ENCODE peak calls at places on chromosomes 11 and 22, in five cellular contexts. Z is psoas muscle, Q is testis, A is OCI-LY7, V is suprapubic skin. P is an unnamed sample.

GRCh38 chr11:16612801-16613400 is 125.5 kb upstream of the C11orf58 start:
- DNase-seq in Q (no peak), V (peak; percentile 49), A (no peak), Z (no peak), P (no peak)

GRCh38 chr11:125514336-125515101 is 18.5 kb upstream of the FEZ1 start:
- DNase-seq in A (peak; percentile 40), Q (no peak), V (no peak), Z (no peak), P (peak; percentile 27)

GRCh38 chr11:76443254-76443935 is 1.4 kb upstream of the EMSY start:
- DNase-seq in V (no peak), Z (no peak), Q (no peak), A (no peak), P (peak; percentile 30)

GRCh38 chr11:134439181-134439580 is 27.1 kb upstream of the B3GAT1 start:
- DNase-seq in Z (no peak), A (no peak), V (no peak), Q (no peak), P (peak; percentile 56)

GRCh38 chr11:62931501-62932278 is 10.5 kb upstream of the CHRM1 start:
- DNase-seq in Q (no peak), A (no peak), V (no peak), Z (no peak), P (peak; percentile 31)

GRCh38 chr11:116641561-116642045 is 131.2 kb downstream of the BUD13 start:
- DNase-seq in V (no peak), Q (peak; percentile 65), Z (peak; percentile 22), A (peak; percentile 29), P (peak; percentile 58)

GRCh38 chr11:93209476-93209875 is 11.7 kb upstream of the SLC36A4 start:
- DNase-seq in A (no peak), Q (no peak), Z (no peak), V (no peak), P (no peak)

GRCh38 chr11:47186076-47186936 is at the start of gene PACSIN3:
- DNase-seq in V (no peak), A (no peak), Z (peak; percentile 74), Q (no peak), P (no peak)

GRCh38 chr22:42363851-42364250 is 68.4 kb downstream of the NFAM1 start:
- DNase-seq in Q (no peak), A (no peak), Z (no peak), V (no peak), P (no peak)

GRCh38 chr11:34537636-34538035 is 24.0 kb upstream of the ELF5 start:
- DNase-seq in A (no peak), V (no peak), Q (no peak), Z (no peak), P (no peak)

GRCh38 chr22:50683994-50684371 is 11.4 kb downstream of the SHANK3 start:
- DNase-seq in V (no peak), Z (no peak), Q (peak; percentile 12), A (no peak), P (no peak)

GRCh38 chr11:70073188-70073817 is 4.8 kb upstream of the ANO1 start:
- DNase-seq in A (no peak), V (no peak), Z (no peak), Q (no peak), P (no peak)

GRCh38 chr22:26485013-26485412 is 1.3 kb downstream of the SRRD start:
- DNase-seq in V (no peak), Q (no peak), A (no peak), Z (no peak), P (no peak)

GRCh38 chr22:27575348-27575747 is 226.2 kb downstream of the MN1 start:
- DNase-seq in A (no peak), Q (no peak), Z (no peak), V (no peak), P (no peak)

GRCh38 chr11:67404515-67405195 is 772 bp downstream of the TBC1D10C start:
- DNase-seq in Z (no peak), V (no peak), A (no peak), Q (no peak), P (peak; percentile 36)
- H3K27ac ChIP-seq in Z (no peak overlapping the region), V (no peak overlapping the region), A (peak overlapping the region; percentile 97), Q (no peak overlapping the region), P (peak overlapping the region; percentile 60)

DNA sequence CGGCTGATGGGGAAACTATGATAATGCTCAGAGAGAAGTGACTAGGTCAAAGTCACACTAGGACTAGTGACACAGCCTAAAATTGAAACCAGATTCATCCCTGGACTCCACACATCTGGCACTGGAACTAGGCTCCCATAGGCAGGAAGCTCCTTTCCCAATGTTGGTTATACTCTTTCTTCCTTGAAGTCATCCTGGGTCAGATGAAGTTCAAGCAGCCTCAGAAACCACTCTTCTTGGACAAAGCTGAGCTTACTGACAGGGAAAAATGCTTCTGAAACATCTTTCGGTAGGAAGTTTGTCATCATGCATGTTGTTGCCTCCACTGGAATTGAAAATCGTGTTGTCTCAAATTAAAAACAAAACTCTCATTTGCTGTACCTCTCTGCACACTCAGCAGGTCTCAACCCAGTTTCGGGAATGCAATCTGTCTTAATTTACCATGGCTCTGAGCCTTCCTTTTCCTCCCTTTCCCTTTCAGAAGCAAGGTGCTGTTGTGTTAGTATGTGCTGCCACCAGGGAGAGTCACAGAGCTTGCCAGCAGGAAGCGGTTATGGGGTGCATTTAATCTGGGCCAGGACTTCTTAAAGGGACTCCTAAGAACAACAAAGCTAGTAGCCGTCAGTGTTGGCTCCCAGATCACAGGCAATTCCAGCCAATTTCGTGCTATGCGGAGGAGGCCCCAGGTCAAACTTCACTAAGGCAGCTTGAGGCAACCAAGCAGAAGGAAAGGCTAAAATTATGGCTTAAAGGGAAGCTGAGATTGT is 384.8 kb downstream of the TENM4 start:
- DNase-seq in Q (no peak), V (no peak), A (no peak), Z (peak; percentile 34), P (no peak)
- H3K4me1 ChIP-seq in Q (no peaks in the 10 kb centered on the region), V (peaks cover 5% of the 10 kb centered on the region), A (no peaks in the 10 kb centered on the region), Z (no peaks in the 10 kb centered on the region), P (no peaks in the 10 kb centered on the region)

DNA sequence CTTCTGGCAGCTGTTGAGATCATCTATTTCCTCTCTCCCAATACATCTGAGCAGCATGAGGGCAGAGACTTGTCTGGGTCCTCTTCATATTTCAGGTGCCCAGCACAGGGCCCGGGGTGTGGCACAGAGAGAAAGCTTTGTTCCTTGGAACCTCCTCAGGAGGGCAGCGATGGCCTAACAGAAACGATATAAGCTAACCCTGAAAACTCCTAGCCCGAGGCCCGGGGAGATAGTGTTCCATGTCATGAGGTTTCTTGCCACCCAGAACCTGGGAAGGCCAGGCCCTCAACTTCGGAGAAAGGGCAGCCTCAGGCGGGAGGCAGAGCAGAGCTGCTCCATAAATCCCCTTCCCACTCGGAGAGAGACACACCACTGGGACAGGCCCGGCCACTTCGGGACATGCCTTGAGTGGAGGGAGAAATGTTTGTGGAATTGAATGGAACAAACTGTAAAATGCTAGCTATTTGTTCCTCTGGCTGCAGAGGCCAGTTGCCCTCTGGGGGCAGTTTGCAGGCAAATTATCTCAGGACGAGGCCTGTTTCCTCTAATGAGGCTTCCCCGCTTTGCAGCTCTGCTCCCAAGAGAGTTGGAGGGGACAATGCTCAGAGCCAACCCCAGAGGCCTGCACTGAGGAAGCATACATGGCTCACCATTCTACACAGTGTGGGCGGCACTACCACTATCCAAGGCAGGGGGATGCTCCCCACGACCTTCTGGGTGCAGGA is 11.6 kb downstream of the ARRB1 start:
- DNase-seq in Q (no peak), V (no peak), A (peak; percentile 43), Z (no peak), P (no peak)
- H3K27ac ChIP-seq in Q (peak overlapping the region; percentile 23), V (peak overlapping the region; percentile 43), A (no peak overlapping the region), Z (peak overlapping the region; percentile 53), P (peak overlapping the region; percentile 88)

GRCh38 chr11:61907871-61908729 is 9.3 kb downstream of the RAB3IL1 start:
- DNase-seq in Z (peak; percentile 9), Q (no peak), V (no peak), A (no peak), P (no peak)

GRCh38 chr11:61905801-61906521 is 11.4 kb downstream of the RAB3IL1 start:
- DNase-seq in Z (no peak), Q (no peak), A (no peak), V (no peak), P (no peak)

GRCh38 chr11:61907282-61907681 is 10.1 kb downstream of the RAB3IL1 start:
- DNase-seq in V (no peak), Q (no peak), A (no peak), Z (peak; percentile 7), P (no peak)

GRCh38 chr11:61905067-61905696 is 12.2 kb downstream of the RAB3IL1 start:
- DNase-seq in Z (no peak), Q (no peak), V (no peak), A (no peak), P (no peak)

GRCh38 chr11:61906522-61906909 is 10.8 kb downstream of the RAB3IL1 start:
- DNase-seq in Q (no peak), V (no peak), Z (peak; percentile 5), A (no peak), P (no peak)
- H3K4me1 ChIP-seq in Q (peaks cover 44% of the 10 kb centered on the region), V (peaks cover 22% of the 10 kb centered on the region), Z (no peaks in the 10 kb centered on the region), A (no peaks in the 10 kb centered on the region), P (no peaks in the 10 kb centered on the region)

GRCh38 chr11:104581246-104581980 is 316.8 kb downstream of the CASP12 start:
- DNase-seq in Q (no peak), A (no peak), Z (no peak), V (no peak), P (no peak)
- H3K27ac ChIP-seq in Q (no peak overlapping the region), A (no peak overlapping the region), Z (no peak overlapping the region), V (no peak overlapping the region), P (no peak overlapping the region)

GRCh38 chr22:21941921-21942320 is 10.7 kb downstream of the PPM1F start:
- DNase-seq in Q (no peak), Z (no peak), A (no peak), V (no peak), P (no peak)

GRCh38 chr22:21940521-21940920 is 12.1 kb downstream of the PPM1F start:
- DNase-seq in Q (no peak), V (no peak), Z (no peak), A (no peak), P (no peak)

GRCh38 chr22:21942407-21942895 is 10.2 kb downstream of the PPM1F start:
- DNase-seq in V (peak; percentile 92), Q (no peak), Z (peak; percentile 88), A (no peak), P (no peak)

GRCh38 chr22:21943571-21944448 is 8.8 kb downstream of the PPM1F start:
- DNase-seq in Z (no peak), A (no peak), Q (no peak), V (no peak), P (no peak)

GRCh38 chr22:21942939-21943338 is 9.7 kb downstream of the PPM1F start:
- DNase-seq in V (no peak), Z (no peak), Q (no peak), A (no peak), P (no peak)
- H3K4me1 ChIP-seq in V (peaks cover 78% of the 10 kb centered on the region), Z (peaks cover 40% of the 10 kb centered on the region), Q (peaks cover 9% of the 10 kb centered on the region), A (peaks cover 23% of the 10 kb centered on the region), P (no peaks in the 10 kb centered on the region)

GRCh38 chr11:9796276-9796675 is 132.4 kb downstream of the SWAP70 start:
- DNase-seq in Q (no peak), Z (no peak), A (no peak), V (no peak), P (no peak)
- H3K27ac ChIP-seq in Q (no peak overlapping the region), Z (peak overlapping the region; percentile 17), A (no peak overlapping the region), V (peak overlapping the region; percentile 43), P (no peak overlapping the region)

GRCh38 chr22:29044657-29045176 is 16.9 kb downstream of the C22orf31 start:
- DNase-seq in A (no peak), Z (no peak), Q (no peak), V (peak; percentile 36), P (no peak)
- H3K4me1 ChIP-seq in A (no peaks in the 10 kb centered on the region), Z (peaks cover 11% of the 10 kb centered on the region), Q (no peaks in the 10 kb centered on the region), V (peaks cover 12% of the 10 kb centered on the region), P (no peaks in the 10 kb centered on the region)